ENCODE peak calls at places on chromosomes 16 and 17, in nine cellular contexts. J is hepatic stellate cell, K is bronchial epithelial cell, X is ACHN, N is GOT3, Y is skeletal muscle cell, G is lung, U is A549, Q is ELR. H is an unnamed sample.

GRCh38 chr17:78806451-78806850 is 24.4 kb upstream of the CYTH1 start:
- DNase-seq in J (no peak), K (peak), X (no peak), N (no peak), Y (no peak), G (no peak), U (peak), Q (peak), H (no peak)

GRCh38 chr16:12878973-12879372 is 22.4 kb upstream of the SHISA9 start:
- DNase-seq in J (no peak), K (no peak), X (no peak), N (no peak), Y (no peak), G (no peak), U (no peak), Q (no peak), H (no peak)

GRCh38 chr17:61468263-61468907 is 16.2 kb downstream of the TBX4 start:
- DNase-seq in J (no peak), K (no peak), X (no peak), N (no peak), Y (no peak), G (no peak), U (no peak), Q (peak), H (no peak)

GRCh38 chr17:46719889-46720288 is 98.6 kb downstream of the WNT3 start:
- DNase-seq in J (no peak), K (no peak), X (no peak), N (no peak), Y (no peak), G (no peak), U (no peak), Q (no peak), H (no peak)

GRCh38 chr16:87874639-87875472 is 5.5 kb upstream of the SLC7A5 start:
- DNase-seq in J (no peak), K (no peak), X (no peak), N (no peak), Y (no peak), G (no peak), U (no peak), Q (no peak), H (no peak)

GRCh38 chr17:7929158-7930029 is at the start of gene KCNAB3:
- DNase-seq in J (peak), K (peak), X (no peak), N (no peak), Y (peak), G (no peak), U (peak), Q (peak), H (no peak)

GRCh38 chr17:75996665-75997590 is 3.7 kb upstream of the CDK3 start:
- DNase-seq in J (no peak), K (peak), X (peak), N (no peak), Y (no peak), G (no peak), U (no peak), Q (peak), H (peak)

GRCh38 chr17:64661981-64662773 is at the start of gene SMURF2:
- DNase-seq in J (peak), K (peak), X (peak), N (peak), Y (no peak), G (peak), U (peak), Q (peak), H (no peak)

GRCh38 chr16:29310852-29311314 is 95.6 kb downstream of the NPIPB11 start:
- DNase-seq in J (no peak), K (no peak), X (no peak), N (no peak), Y (no peak), G (no peak), U (no peak), Q (no peak), H (no peak)

GRCh38 chr16:67431077-67431804 is at the start of gene HSD11B2:
- DNase-seq in J (peak), K (peak), X (peak), N (no peak), Y (no peak), G (peak), U (peak), Q (peak), H (no peak)

GRCh38 chr16:4410335-4411075 is 5.9 kb downstream of the CORO7 start:
- DNase-seq in J (peak), K (no peak), X (no peak), N (no peak), Y (peak), G (no peak), U (no peak), Q (peak), H (no peak)

GRCh38 chr17:42325026-42325425 is 36.7 kb downstream of the STAT5A start:
- DNase-seq in J (peak), K (peak), X (peak), N (no peak), Y (no peak), G (no peak), U (peak), Q (peak), H (peak)

GRCh38 chr17:6506679-6507231 is 49.6 kb downstream of the PITPNM3 start:
- DNase-seq in J (peak), K (peak), X (peak), N (no peak), Y (no peak), G (peak), U (peak), Q (peak), H (peak)

GRCh38 chr17:57803026-57803425 is 46.8 kb downstream of the MRPS23 start:
- DNase-seq in J (no peak), K (no peak), X (no peak), N (no peak), Y (no peak), G (no peak), U (no peak), Q (no peak), H (no peak)

GRCh38 chr16:68081796-68082567 is 3.2 kb upstream of the NFATC3 start:
- DNase-seq in J (no peak), K (no peak), X (no peak), N (no peak), Y (no peak), G (no peak), U (no peak), Q (peak), H (no peak)

GRCh38 chr17:43906951-43907424 is 348 bp downstream of the MPP2 start:
- DNase-seq in J (no peak), K (no peak), X (no peak), N (no peak), Y (no peak), G (no peak), U (no peak), Q (no peak), H (no peak)

GRCh38 chr16:70687172-70687531 is 1.3 kb upstream of the MTSS2 start:
- DNase-seq in J (no peak), K (no peak), X (no peak), N (no peak), Y (no peak), G (no peak), U (no peak), Q (no peak), H (no peak)

GRCh38 chr16:82192665-82193064 is 22.6 kb upstream of the MPHOSPH6 start:
- DNase-seq in J (peak), K (peak), X (no peak), N (no peak), Y (peak), G (no peak), U (no peak), Q (peak), H (peak)

GRCh38 chr16:79299154-79299799 is 301.3 kb downstream of the MAF start:
- DNase-seq in J (no peak), K (no peak), X (no peak), N (no peak), Y (no peak), G (no peak), U (no peak), Q (no peak), H (no peak)

GRCh38 chr17:75075597-75076253 is 12.0 kb upstream of the SLC16A5 start:
- DNase-seq in J (no peak), K (no peak), X (no peak), N (no peak), Y (no peak), G (no peak), U (no peak), Q (no peak), H (no peak)

GRCh38 chr17:56681561-56682266 is 88.2 kb downstream of the NOG start:
- DNase-seq in J (peak), K (peak), X (peak), N (no peak), Y (peak), G (no peak), U (no peak), Q (peak), H (peak)

GRCh38 chr17:35750526-35751395 is 2.3 kb downstream of the GAS2L2 start:
- DNase-seq in J (no peak), K (peak), X (no peak), N (no peak), Y (no peak), G (no peak), U (no peak), Q (no peak), H (no peak)

GRCh38 chr17:39246274-39246673 is 20.5 kb upstream of the STAC2 start:
- DNase-seq in J (no peak), K (no peak), X (peak), N (no peak), Y (no peak), G (no peak), U (no peak), Q (peak), H (no peak)

GRCh38 chr16:71369494-71369893 is 11.0 kb downstream of the CALB2 start:
- DNase-seq in J (no peak), K (no peak), X (no peak), N (no peak), Y (no peak), G (no peak), U (no peak), Q (no peak), H (no peak)